ENCODE peak calls at places on chromosomes 11 and 22, in seven cellular contexts. J, R, Z, H, A, B and Y are unnamed samples.

GRCh38 chr11:1682225-1682901 is 14.6 kb upstream of the KRTAP5-6 start:
- DNase-seq in B (no peak), A (no peak), Z (no peak), J (no peak), H (no peak), R (no peak), Y (peak; percentile 43)

GRCh38 chr11:47399860-47400812 is 8.3 kb upstream of the SLC39A13 start:
- DNase-seq in A (no peak), B (no peak), H (no peak), R (peak; percentile 29), J (no peak), Z (no peak), Y (no peak)

GRCh38 chr11:57154718-57155117 is 27.0 kb upstream of the LRRC55 start:
- DNase-seq in R (no peak), Z (no peak), J (no peak), H (no peak), B (no peak), A (no peak), Y (no peak)

GRCh38 chr11:15875934-15876333 is 480.4 kb downstream of the SOX6 start:
- DNase-seq in A (no peak), B (no peak), H (no peak), Z (no peak), J (no peak), R (no peak), Y (no peak)

GRCh38 chr11:74749127-74749964 is 697 bp downstream of the RNF169 start:
- DNase-seq in Z (no peak), J (peak; percentile 34), R (peak; percentile 50), A (no peak), B (no peak), H (no peak), Y (peak; percentile 87)

GRCh38 chr11:62832346-62833234 is at the start of gene TEX54:
- DNase-seq in B (no peak), A (no peak), H (no peak), Z (no peak), R (no peak), J (no peak), Y (no peak)

GRCh38 chr22:50270302-50271010 is at the start of gene MAPK11:
- DNase-seq in B (no peak), H (no peak), R (peak; percentile 75), A (no peak), J (peak; percentile 22), Z (no peak), Y (peak; percentile 49)

GRCh38 chr11:31645747-31646146 is 136.2 kb downstream of the ELP4 start:
- DNase-seq in B (no peak), R (no peak), Z (no peak), J (no peak), A (no peak), H (no peak), Y (no peak)

GRCh38 chr22:50739894-50740293 is 1.9 kb downstream of the ACR start:
- DNase-seq in B (no peak), Z (no peak), R (no peak), H (no peak), A (no peak), J (peak; percentile 43), Y (peak; percentile 34)